ENCODE peak calls at places on chromosome 3, in four cellular contexts. D is heart left ventricle, G is ovary, X is lower leg skin. P is an unnamed sample.

GRCh38 chr3:122484985-122485384 is 29.8 kb downstream of the KPNA1 start:
- DNase-seq in D (no peak), G (peak), X (no peak), P (no peak)

GRCh38 chr3:114447950-114448479 is 154.2 kb downstream of the TIGIT start:
- DNase-seq in D (no peak), G (peak), X (no peak), P (no peak)

GRCh38 chr3:188581791-188582190 is 427.8 kb downstream of the LPP start:
- DNase-seq in D (no peak), G (no peak), X (no peak), P (no peak)

GRCh38 chr3:63967675-63968611 is 55.4 kb downstream of the PSMD6 start:
- DNase-seq in D (no peak), G (peak), X (peak), P (peak)

GRCh38 chr3:71542548-71543370 is 40.8 kb downstream of the FOXP1 start:
- DNase-seq in D (peak), G (peak), X (peak), P (peak)

GRCh38 chr3:183491923-183492848 is 63.3 kb downstream of the KLHL6 start:
- DNase-seq in D (no peak), G (no peak), X (peak), P (no peak)

GRCh38 chr3:76021376-76021775 is 236.0 kb upstream of the ZNF717 start:
- DNase-seq in D (no peak), G (no peak), X (no peak), P (no peak)

GRCh38 chr3:113264249-113264648 is 52.9 kb downstream of the BOC start:
- DNase-seq in D (no peak), G (no peak), X (no peak), P (no peak)

GRCh38 chr3:182258538-182259177 is 534.6 kb upstream of the ATP11B start:
- DNase-seq in D (no peak), G (no peak), X (no peak), P (peak)

GRCh38 chr3:31405515-31405914 is 127.2 kb upstream of the STT3B start:
- DNase-seq in D (no peak), G (no peak), X (no peak), P (no peak)

GRCh38 chr3:89562373-89562772 is 455.0 kb downstream of the EPHA3 start:
- DNase-seq in D (no peak), G (no peak), X (no peak), P (no peak)

GRCh38 chr3:2099028-2099671 is 484 bp downstream of the CNTN4 start:
- DNase-seq in D (no peak), G (no peak), X (no peak), P (no peak)

GRCh38 chr3:70358978-70359580 is 46.6 kb upstream of the MDFIC2 start:
- DNase-seq in D (no peak), G (no peak), X (no peak), P (peak)

GRCh38 chr3:43948013-43948412 is 257.3 kb downstream of the ABHD5 start:
- DNase-seq in D (no peak), G (no peak), X (no peak), P (no peak)

GRCh38 chr3:161222662-161223061 is 1.6 kb downstream of the NMD3 start:
- DNase-seq in D (no peak), G (no peak), X (no peak), P (no peak)

GRCh38 chr3:46811615-46812236 is 51.5 kb downstream of the MYL3 start:
- DNase-seq in D (no peak), G (no peak), X (no peak), P (no peak)

GRCh38 chr3:4508048-4508981 is 15.2 kb downstream of the ITPR1 start:
- DNase-seq in D (no peak), G (no peak), X (no peak), P (no peak)

GRCh38 chr3:182491571-182491970 is 301.7 kb upstream of the ATP11B start:
- DNase-seq in D (no peak), G (no peak), X (no peak), P (no peak)

GRCh38 chr3:100761211-100761921 is 52.1 kb downstream of the TFG start:
- DNase-seq in D (no peak), G (no peak), X (no peak), P (no peak)

GRCh38 chr3:49092948-49093852 is 671 bp downstream of the QRICH1 start:
- DNase-seq in D (peak), G (peak), X (peak), P (peak)
- TF ChIP-seq POLR2A in D (no peak), G (no peak), X (no peak), P (no peak)

DNA sequence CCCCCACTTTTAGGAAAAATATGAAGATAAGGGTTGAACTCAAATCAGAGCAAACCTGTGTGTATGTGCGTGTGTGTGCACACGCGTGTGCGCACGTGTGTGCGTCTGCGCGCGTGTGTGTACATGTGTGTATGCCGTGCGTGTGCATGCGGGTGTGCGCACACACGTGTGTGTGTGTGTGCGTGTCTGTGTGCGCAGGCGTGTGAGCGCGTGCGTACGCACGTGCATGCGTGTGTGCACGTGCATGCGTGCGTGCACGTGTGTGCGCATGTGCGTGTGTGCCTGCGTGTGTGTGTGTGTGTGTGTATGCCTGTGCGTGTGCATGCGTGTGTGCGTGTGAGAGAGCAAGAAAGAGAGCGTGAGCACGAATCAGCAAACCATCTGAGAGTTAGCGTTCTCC is 20.7 kb downstream of the TNK2 start:
- DNase-seq in D (no peak), G (no peak), X (no peak), P (no peak)
- TF ChIP-seq POLR2A in D (no peak), G (no peak), X (no peak), P (no peak)

DNA sequence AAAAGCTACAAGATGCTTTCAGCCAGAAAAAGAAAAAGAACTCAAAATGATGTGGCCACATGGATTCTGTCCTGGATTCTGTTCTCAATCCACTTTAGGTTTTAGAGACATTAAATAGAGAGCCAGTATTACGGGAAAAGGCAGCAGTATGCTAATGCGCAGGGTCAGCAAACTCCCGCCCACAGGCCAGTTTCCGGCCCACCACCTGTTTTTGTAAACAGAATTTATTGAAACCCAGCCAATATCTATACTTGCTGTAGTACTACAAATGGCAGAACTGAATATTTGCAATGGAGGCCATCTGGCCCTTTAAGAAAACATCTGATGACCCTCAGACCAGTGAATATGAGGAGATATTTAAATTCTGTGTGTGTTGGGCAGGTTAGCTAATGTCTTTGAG is 416.0 kb downstream of the ERC2 start:
- DNase-seq in D (no peak), G (no peak), X (no peak), P (no peak)
- TF ChIP-seq POLR2A in D (no peak), G (no peak), X (no peak), P (no peak)

DNA sequence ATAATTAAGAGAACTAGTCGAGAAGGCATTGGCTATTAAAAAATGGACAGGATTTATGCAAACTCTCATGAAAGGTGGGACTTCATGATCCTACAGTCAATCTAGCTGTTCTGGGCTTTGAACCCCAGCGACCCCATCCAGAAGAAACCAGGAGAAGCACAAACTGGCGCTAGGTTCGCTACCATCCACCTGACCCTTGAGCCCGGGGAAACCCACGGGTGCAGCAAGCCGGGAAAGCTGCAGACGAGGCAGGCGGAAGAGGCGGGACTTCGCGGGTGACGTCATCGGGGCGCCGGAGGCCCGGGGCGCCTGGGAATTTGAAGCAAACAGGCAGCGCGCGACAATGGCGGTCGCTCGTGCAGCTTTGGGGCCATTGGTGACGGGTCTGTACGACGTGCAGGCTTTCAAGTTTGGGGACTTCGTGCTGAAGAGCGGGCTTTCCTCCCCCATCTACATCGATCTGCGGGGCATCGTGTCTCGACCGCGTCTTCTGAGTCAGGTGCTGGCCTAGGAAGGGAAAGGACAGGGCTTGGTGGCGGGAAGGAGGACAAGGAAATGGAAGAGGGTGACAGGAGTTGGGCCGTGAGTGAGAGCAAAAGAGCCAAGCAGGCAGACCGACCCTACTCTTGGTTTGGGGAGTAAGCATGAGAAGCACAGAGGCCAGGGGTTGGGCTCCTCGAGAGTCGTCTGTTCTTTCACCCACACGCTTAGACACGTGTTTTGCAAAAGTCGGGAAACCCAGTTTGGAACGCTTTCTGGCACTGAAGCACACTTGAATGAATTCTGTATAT is at the start of gene UMPS:
- DNase-seq in D (peak), G (peak), X (peak), P (peak)
- TF ChIP-seq POLR2A in D (peak), G (peak), X (no peak), P (no peak)

GRCh38 chr3:124587053-124587408 is 143.2 kb upstream of the UMPS start:
- DNase-seq in D (no peak), G (no peak), X (peak), P (no peak)

GRCh38 chr3:124586126-124587052 is 143.9 kb upstream of the UMPS start:
- DNase-seq in D (no peak), G (no peak), X (peak), P (no peak)

GRCh38 chr3:124582621-124583437 is 147.4 kb upstream of the UMPS start:
- DNase-seq in D (no peak), G (no peak), X (peak), P (no peak)

GRCh38 chr3:124584245-124584551 is 146.1 kb upstream of the UMPS start:
- DNase-seq in D (no peak), G (no peak), X (peak), P (no peak)

DNA sequence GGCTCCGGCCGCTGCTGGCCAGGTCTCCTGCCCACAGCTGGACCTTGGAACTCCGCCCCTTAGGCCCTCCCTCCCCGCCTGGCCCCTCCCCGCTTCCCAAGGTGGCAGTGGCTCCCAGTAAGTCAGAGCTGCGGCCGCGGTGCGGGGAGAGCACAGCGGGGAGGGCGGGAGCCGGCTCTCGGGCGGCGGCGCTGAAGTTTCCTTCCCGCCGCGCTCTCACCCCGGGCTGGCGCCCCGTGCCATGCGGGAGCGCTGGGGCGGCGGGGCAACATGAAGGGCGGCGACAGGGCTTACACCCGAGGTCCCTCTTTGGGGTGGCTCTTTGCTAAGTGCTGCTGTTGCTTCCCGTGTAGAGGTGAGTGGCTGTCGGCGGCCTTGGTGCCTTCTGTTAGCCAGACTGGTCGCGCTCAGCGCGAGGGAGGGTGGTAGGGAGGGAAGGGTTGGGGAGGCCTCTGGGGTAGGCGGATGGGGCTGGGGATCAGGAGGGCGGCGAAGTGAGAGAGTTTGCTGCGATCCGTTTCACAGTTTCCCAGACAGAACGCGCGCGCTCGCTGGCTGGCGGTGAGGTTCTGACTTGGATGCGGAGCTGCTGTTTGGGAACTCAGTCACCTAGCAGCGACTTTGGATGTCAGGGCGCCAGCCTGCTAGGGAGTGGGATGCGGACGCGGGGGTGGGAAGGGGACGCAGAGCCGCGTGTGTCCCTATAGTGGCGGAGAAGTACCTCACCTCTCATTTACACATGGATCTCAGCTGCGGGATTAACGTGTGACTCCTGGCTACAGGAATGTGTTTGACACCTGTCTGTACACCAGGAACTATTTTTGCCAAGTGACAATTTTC is 145.5 kb upstream of the UMPS start:
- DNase-seq in D (peak), G (peak), X (peak), P (peak)
- TF ChIP-seq POLR2A in D (peak), G (no peak), X (no peak), P (no peak)

DNA sequence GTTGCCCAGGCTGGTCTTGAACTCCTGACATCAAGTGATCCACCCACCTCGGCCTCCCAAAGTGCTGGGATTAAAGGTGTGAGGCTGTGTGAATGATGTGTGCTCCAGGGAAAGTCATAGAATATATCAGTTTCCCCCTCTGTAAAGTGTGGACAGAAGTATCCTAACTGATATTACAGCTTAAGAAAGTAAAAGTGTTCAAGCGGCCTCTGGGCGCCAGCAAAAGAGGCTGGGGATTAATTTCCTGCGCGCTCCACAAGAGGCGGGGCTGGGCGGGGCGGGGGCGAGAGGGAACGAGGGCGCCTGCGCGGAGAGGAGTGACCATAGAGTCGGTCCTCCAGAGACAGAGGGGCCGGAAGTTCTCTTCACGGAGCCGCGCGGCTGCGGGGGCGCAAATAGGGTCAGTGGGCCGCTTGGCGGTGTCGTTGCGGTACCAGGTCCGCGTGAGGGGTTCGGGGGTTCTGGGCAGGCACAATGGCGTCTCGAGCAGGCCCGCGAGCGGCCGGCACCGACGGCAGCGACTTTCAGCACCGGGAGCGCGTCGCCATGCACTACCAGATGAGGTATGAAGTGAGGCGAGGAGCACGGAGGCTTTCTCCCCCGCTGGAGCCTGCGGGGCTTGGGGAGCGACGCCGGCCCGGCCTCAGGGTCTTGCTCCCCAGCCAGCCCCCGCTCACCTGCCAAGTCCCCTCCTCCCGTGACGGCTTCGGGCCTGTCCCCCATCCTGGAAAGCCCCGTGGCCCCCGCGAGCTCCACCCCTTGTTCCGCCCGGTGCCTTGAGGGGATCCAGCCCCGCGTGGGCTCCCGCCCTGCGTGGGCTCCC is at the start of gene JAGN1:
- DNase-seq in D (peak), G (peak), X (peak), P (peak)
- TF ChIP-seq POLR2A in D (peak), G (peak), X (peak), P (peak)

GRCh38 chr3:127820871-127821853 is 1.2 kb downstream of the MGLL start:
- DNase-seq in D (peak), G (no peak), X (peak), P (no peak)
- TF ChIP-seq POLR2A in D (peak), G (no peak), X (no peak), P (no peak)

P was measured in testis.